ENCODE peak calls at places on chromosome 2, in five cellular contexts. X is endothelial cell of umbilical vein, G is K562, S is AG09309, K is transverse colon. D is an unnamed sample.

GRCh38 chr2:119696494-119697030 is 17.6 kb downstream of the TMEM177 start:
- DNase-seq in X (no peak), S (no peak), G (no peak), K (no peak), D (no peak)

GRCh38 chr2:133400411-133400810 is 167.9 kb downstream of the NCKAP5 start:
- DNase-seq in G (no peak), K (no peak), S (no peak), X (no peak), D (no peak)

GRCh38 chr2:27920148-27920885 is 29.8 kb downstream of the BABAM2 start:
- DNase-seq in S (no peak), X (peak), G (no peak), K (no peak), D (no peak)

GRCh38 chr2:58680938-58681337 is 439.8 kb upstream of the FANCL start:
- DNase-seq in X (peak), S (no peak), K (no peak), G (no peak), D (no peak)

GRCh38 chr2:205914736-205915510 is 171.1 kb downstream of the INO80D start:
- DNase-seq in S (no peak), X (no peak), G (no peak), K (no peak), D (no peak)

GRCh38 chr2:226208726-226209125 is 590.9 kb downstream of the IRS1 start:
- DNase-seq in K (no peak), S (no peak), X (no peak), G (no peak), D (no peak)

GRCh38 chr2:36058076-36058475 is 297.5 kb upstream of the CRIM1 start:
- DNase-seq in S (no peak), K (no peak), G (no peak), X (peak), D (no peak)

GRCh38 chr2:169528271-169528701 is 18.8 kb downstream of the KLHL41 start:
- DNase-seq in X (peak), K (peak), G (peak), S (no peak), D (no peak)

GRCh38 chr2:75647771-75648170 is 1.2 kb downstream of the MRPL19 start:
- DNase-seq in K (no peak), G (no peak), S (no peak), X (no peak), D (no peak)

GRCh38 chr2:174335605-174336402 is 1.1 kb downstream of the SP9 start:
- DNase-seq in X (peak), G (peak), K (no peak), S (no peak), D (no peak)

GRCh38 chr2:108278631-108279030 is 10.1 kb upstream of the SULT1C2 start:
- DNase-seq in K (no peak), S (no peak), X (no peak), G (no peak), D (no peak)

GRCh38 chr2:216339456-216340279 is 32.6 kb downstream of the MARCHF4 start:
- DNase-seq in X (peak), G (no peak), K (no peak), S (no peak), D (no peak)

GRCh38 chr2:6181525-6182270 is 489.5 kb downstream of the SOX11 start:
- DNase-seq in X (no peak), K (no peak), G (no peak), S (no peak), D (peak)

GRCh38 chr2:239588451-239589269 is 187.8 kb upstream of the HDAC4 start:
- DNase-seq in X (no peak), S (no peak), G (no peak), K (no peak), D (no peak)

GRCh38 chr2:45083175-45083574 is 73.9 kb upstream of the SIX2 start:
- DNase-seq in S (no peak), G (no peak), K (no peak), X (no peak), D (no peak)

GRCh38 chr2:85872536-85873161 is 16.1 kb downstream of the ST3GAL5 start:
- DNase-seq in G (peak), K (no peak), X (no peak), S (no peak), D (no peak)

GRCh38 chr2:105454801-105455485 is 56.1 kb upstream of the FHL2 start:
- DNase-seq in S (peak), K (peak), X (peak), G (peak), D (peak)

GRCh38 chr2:71611247-71611646 is 157.9 kb downstream of the DYSF start:
- DNase-seq in S (no peak), X (no peak), G (no peak), K (no peak), D (no peak)

GRCh38 chr2:44290271-44290670 is 15.0 kb downstream of the SLC3A1 start:
- DNase-seq in S (peak), G (no peak), K (no peak), X (no peak), D (no peak)

GRCh38 chr2:178450574-178451429 is at the start of the genes PJVK and PRKRA:
- DNase-seq in X (peak), G (peak), K (peak), S (peak), D (peak)
- TF ChIP-seq CTCF in X (no peak), G (peak), K (no peak), S (no peak), D (no peak)

GRCh38 chr2:137846993-137847392 is 117.3 kb upstream of the HNMT start:
- DNase-seq in G (no peak), S (no peak), K (no peak), X (no peak), D (no peak)
- H3K4me3 ChIP-seq in G (no peak), S (no peak), K (no peak), X (no peak), D (no peak)

DNA sequence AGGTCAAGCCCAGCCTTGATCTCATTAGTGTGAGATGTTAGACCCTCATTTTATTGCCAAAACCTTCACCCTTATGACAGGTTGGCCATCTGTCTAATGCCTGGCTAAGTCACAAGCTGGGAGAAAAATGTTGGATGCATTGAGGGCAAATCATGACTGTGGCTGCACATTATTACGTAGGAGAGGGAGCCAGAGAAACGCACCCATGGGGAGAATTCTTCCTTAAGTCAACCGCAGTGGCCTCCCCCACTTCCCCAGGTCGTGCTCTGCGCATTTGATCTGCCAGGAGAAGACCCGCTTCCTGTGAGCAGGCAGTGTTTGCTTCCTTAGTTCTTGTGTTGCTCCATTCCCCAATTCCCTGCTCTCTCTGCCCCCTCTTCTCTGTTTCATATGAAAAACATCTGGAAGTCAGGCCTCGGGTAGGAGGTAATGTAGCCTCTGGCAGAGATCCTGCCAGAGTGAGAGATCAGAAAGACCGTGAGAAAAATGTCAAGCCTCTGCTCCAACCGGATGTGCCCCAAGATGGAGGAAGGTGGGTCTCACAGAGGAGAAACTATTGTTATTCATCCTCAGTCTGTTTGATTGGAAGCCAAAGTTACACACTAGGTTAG is 144.2 kb upstream of the PELI1 start:
- DNase-seq in X (peak), K (no peak), G (no peak), S (peak), D (no peak)
- TF ChIP-seq CTCF in X (no peak), K (no peak), G (no peak), S (no peak), D (no peak)

GRCh38 chr2:110735366-110735765 is 3.0 kb downstream of the ACOXL start:
- DNase-seq in K (no peak), S (no peak), X (no peak), G (no peak), D (no peak)

GRCh38 chr2:110731064-110731463 is 1.3 kb upstream of the ACOXL start:
- DNase-seq in X (no peak), S (no peak), G (no peak), K (no peak), D (no peak)

GRCh38 chr2:110729106-110729505 is 3.3 kb upstream of the ACOXL start:
- DNase-seq in S (no peak), K (no peak), X (no peak), G (peak), D (no peak)

GRCh38 chr2:110727923-110728322 is 4.5 kb upstream of the ACOXL start:
- DNase-seq in X (no peak), S (no peak), G (no peak), K (no peak), D (no peak)

DNA sequence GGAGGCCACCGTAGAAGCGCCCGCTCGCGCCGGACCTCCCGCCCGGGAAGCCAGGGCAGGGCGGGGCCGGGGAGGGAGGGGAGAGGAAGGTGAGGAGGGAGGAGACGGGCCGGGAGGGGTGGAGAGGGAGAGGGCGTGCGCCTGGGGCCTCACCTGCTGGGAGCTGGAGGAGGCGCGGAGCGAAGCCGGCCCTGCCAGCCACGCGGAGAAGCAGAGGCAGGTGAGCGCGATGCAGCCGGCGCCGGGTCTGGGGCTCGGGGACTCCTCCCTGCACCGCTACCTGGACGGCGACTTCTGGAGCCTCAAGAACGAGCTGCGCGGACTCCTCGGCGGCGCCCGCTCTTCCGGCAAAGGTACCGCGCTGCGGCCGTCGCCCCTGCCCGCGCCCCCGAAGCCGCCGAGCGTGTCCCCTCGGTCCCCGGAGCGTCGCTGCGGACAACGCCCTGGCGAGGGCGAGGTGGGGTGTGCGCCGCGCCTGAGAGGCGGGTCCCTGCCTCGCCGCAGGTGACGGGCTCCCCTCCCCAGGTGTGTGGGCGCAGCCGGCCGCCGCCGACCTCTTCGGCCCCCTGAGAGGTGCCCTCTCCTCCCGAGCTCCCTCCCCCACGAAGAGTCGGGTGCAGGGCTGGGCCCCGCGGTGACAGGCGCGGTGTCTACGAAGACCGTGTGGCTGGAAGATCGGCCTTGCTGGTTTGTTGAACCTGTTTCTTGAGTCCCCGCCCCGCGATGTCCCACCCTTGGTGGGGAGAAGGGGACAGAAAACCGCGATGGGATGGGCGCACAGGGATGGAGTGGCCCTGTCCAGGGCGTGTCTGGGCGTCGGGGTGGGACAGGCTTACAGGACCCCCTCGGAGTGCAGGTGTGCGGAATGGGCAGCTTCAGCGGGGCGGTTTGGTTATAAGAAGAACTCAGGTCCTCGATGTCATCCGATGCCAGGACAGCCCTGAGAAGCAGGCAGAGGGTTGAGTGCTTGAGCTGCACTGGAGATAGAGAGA is at the start of gene ACOXL:
- DNase-seq in S (no peak), K (peak), G (peak), X (no peak), D (no peak)
- H3K4me3 ChIP-seq in S (no peak), K (peak), G (peak), X (no peak), D (peak)

DNA sequence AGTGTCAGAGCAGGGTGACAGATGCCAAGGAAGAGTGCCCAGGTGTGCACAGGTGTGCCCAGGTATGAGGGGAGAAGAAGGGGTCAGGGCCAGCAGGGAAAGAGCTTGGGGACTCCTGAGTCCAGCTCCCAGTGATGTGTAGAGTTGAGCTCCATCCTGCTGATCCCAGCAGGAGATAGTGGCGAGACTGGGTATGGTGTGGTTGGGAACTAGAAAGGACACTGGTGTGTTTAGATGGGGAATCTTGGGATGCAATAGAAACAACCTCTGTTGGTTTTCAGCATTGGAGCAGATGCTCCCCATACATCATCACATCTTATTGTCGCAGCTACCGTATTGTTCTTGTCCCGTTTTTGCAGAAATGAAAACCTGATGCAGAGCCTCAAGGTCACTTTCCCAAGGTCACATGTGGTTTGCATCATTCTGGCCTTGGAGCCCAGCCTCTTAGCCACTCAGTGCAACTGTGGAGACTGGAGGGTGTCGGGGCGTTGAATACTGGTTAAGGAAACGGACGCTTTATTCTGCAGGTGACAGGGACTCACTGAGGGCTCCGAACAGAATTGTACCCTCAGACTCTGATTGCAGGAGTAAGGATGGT is 166.7 kb downstream of the AGAP1 start:
- DNase-seq in S (no peak), G (no peak), K (no peak), X (no peak), D (no peak)
- TF ChIP-seq CTCF in S (no peak), G (no peak), K (no peak), X (no peak), D (no peak)

DNA sequence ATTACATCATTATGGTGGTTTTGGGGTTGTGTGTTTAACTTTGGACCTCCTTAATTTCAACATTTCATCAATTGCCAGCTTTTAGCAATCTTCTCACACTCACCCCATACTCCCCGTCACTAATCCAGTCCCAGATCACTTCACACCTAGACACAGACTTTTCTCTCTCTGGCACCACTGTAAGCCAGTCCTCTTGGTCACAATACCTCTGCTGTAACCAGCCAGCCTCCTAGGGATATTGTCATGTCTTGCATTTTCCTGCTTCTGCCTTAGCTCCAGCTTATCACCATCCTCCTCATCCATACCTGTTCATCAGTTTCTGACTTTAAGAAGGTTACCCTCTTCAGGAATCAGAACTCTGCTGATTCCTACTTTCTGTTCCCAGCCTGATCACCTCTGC is 1.6 kb upstream of the STK17B start:
- DNase-seq in X (no peak), K (no peak), G (no peak), S (no peak), D (no peak)
- H3K4me3 ChIP-seq in X (no peak), K (no peak), G (no peak), S (no peak), D (no peak)